ENCODE peak calls at places on chromosomes 2 and 18, in eight cellular contexts. V is NCI-H1092; A is hypothalamus; U is hepatocyte; H is activated T-cell treated with anti-CD3 and anti-CD28 coated beads, Interleukin-2, amount 50 U/mL, for 72 hours; O is HFFc6; R is NCI-H345; Z is OCI-M1. M is an unnamed sample.

GRCh38 chr2:170717599-170717963 is 2.4 kb downstream of the SP5 start:
- DNase-seq in A (no peak), Z (no peak), V (no peak), O (no peak), U (no peak), R (no peak), H (no peak), M (no peak)

GRCh38 chr2:96150007-96150406 is 4.8 kb upstream of the DUSP2 start:
- DNase-seq in R (no peak), Z (no peak), U (peak; percentile 2), V (no peak), O (no peak), A (no peak), H (no peak), M (no peak)

GRCh38 chr18:48986851-48987761 is 36.3 kb upstream of the SMAD7 start:
- DNase-seq in Z (no peak), A (no peak), H (no peak), O (no peak), R (no peak), U (no peak), V (no peak), M (no peak)

GRCh38 chr2:42132066-42132965 is 36.8 kb upstream of the EML4 start:
- DNase-seq in V (no peak), A (no peak), H (no peak), U (peak; percentile 27), O (peak; percentile 94), R (no peak), Z (no peak), M (peak; percentile 84)

GRCh38 chr2:16853088-16853487 is 187.5 kb upstream of the CYRIA start:
- DNase-seq in V (no peak), A (no peak), R (no peak), H (no peak), U (no peak), O (no peak), Z (no peak), M (no peak)

GRCh38 chr2:229910832-229911412 is 10.9 kb downstream of the TRIP12 start:
- DNase-seq in V (no peak), H (peak; percentile 22), R (no peak), A (no peak), O (no peak), Z (peak; percentile 61), U (peak; percentile 11), M (no peak)

GRCh38 chr2:134119117-134119671 is 134.7 kb upstream of the MGAT5 start:
- DNase-seq in O (no peak), R (peak; percentile 25), Z (peak; percentile 66), U (no peak), H (peak; percentile 14), A (no peak), V (no peak), M (no peak)

GRCh38 chr2:233036162-233036838 is 3.8 kb downstream of the NEU2 start:
- DNase-seq in V (no peak), U (no peak), Z (no peak), O (no peak), A (no peak), R (no peak), H (no peak), M (no peak)

GRCh38 chr2:131044757-131045150 is 48.5 kb downstream of the FAM168B start:
- DNase-seq in R (no peak), V (no peak), Z (no peak), A (no peak), U (no peak), H (no peak), O (no peak), M (no peak)

GRCh38 chr2:31256611-31257382 is 22.8 kb downstream of the EHD3 start:
- DNase-seq in A (no peak), R (no peak), U (peak; percentile 49), H (no peak), O (no peak), Z (no peak), V (peak; percentile 29), M (no peak)

GRCh38 chr2:15554525-15555218 is 6.5 kb downstream of the NBAS start:
- DNase-seq in V (no peak), R (no peak), H (no peak), U (no peak), O (no peak), A (no peak), Z (peak; percentile 90), M (no peak)

M was measured in kidney glomerular epithelial cell.